ENCODE peak calls at places on chromosomes 12 and 14, in five cellular contexts. R is IMR-90, Y is H9, H is mesenchymal stem cell, J is H1. Z is an unnamed sample.

GRCh38 chr12:70418101-70418500 is 52.0 kb downstream of the KCNMB4 start:
- DNase-seq in R (no peak), H (no peak), J (no peak), Y (no peak), Z (no peak)

GRCh38 chr14:87994974-87995373 is 2.0 kb upstream of the GALC start:
- DNase-seq in R (no peak), H (peak; percentile 82), Y (no peak), J (no peak), Z (no peak)

GRCh38 chr14:102362084-102362483 is 606 bp downstream of the CINP start:
- DNase-seq in Y (no peak), R (peak; percentile 57), H (peak; percentile 58), J (no peak), Z (no peak)

GRCh38 chr14:104592292-104592672 is 12.3 kb downstream of the TMEM179 start:
- DNase-seq in H (no peak), R (no peak), J (no peak), Y (no peak), Z (no peak)

GRCh38 chr12:32874926-32875325 is 21.7 kb downstream of the PKP2 start:
- DNase-seq in R (no peak), J (no peak), H (no peak), Y (no peak), Z (no peak)

GRCh38 chr14:90968025-90968424 is 92.4 kb downstream of the RPS6KA5 start:
- DNase-seq in Y (no peak), J (no peak), R (no peak), H (peak; percentile 9), Z (no peak)

GRCh38 chr12:101322480-101322879 is 42.6 kb downstream of the UTP20 start:
- DNase-seq in H (no peak), R (no peak), Y (no peak), J (no peak), Z (no peak)

GRCh38 chr12:86801439-86801838 is 545.2 kb upstream of the MGAT4C start:
- DNase-seq in H (no peak), Y (no peak), R (no peak), J (no peak), Z (no peak)

GRCh38 chr14:75310295-75311059 is 31.8 kb downstream of the FOS start:
- DNase-seq in H (peak; percentile 96), Y (peak; percentile 94), J (peak; percentile 81), R (peak; percentile 86), Z (peak; percentile 70)

GRCh38 chr12:94284046-94284445 is 135.7 kb downstream of the PLXNC1 start:
- DNase-seq in Y (no peak), H (no peak), R (no peak), J (peak; percentile 8), Z (no peak)

GRCh38 chr12:122096591-122097149 is 18.1 kb downstream of the MLXIP start:
- DNase-seq in H (no peak), R (peak; percentile 70), Y (no peak), J (no peak), Z (no peak)

GRCh38 chr12:51792417-51792816 is 56.1 kb downstream of the FIGNL2 start:
- DNase-seq in Y (no peak), J (no peak), H (no peak), R (no peak), Z (no peak)

GRCh38 chr14:51776102-51776894 is 84.1 kb upstream of the GNG2 start:
- DNase-seq in J (peak; percentile 81), R (peak; percentile 68), H (peak; percentile 69), Y (peak; percentile 89), Z (peak; percentile 51)

GRCh38 chr12:95701275-95701674 is 89.3 kb downstream of the NTN4 start:
- DNase-seq in Y (no peak), H (peak; percentile 6), R (peak; percentile 60), J (no peak), Z (no peak)

GRCh38 chr14:67428501-67429031 is 16.6 kb upstream of the PLEK2 start:
- DNase-seq in H (peak; percentile 57), J (no peak), Y (peak; percentile 50), R (peak; percentile 75), Z (no peak)

GRCh38 chr12:1928439-1929121 is 10.1 kb upstream of the CACNA2D4 start:
- DNase-seq in R (no peak), Y (peak; percentile 27), H (no peak), J (peak; percentile 37), Z (no peak)

GRCh38 chr12:2053675-2054070 is 886 bp downstream of the CACNA1C start:
- DNase-seq in H (peak; percentile 43), R (no peak), Y (no peak), J (no peak), Z (no peak)

GRCh38 chr12:24864796-24865125 is 84.1 kb downstream of the BCAT1 start:
- DNase-seq in R (peak; percentile 60), Y (no peak), H (peak; percentile 49), J (no peak), Z (no peak)

GRCh38 chr12:53994268-53994690 is 5.7 kb upstream of the HOXC9 start:
- DNase-seq in H (no peak), R (no peak), Y (no peak), J (no peak), Z (no peak)

DNA sequence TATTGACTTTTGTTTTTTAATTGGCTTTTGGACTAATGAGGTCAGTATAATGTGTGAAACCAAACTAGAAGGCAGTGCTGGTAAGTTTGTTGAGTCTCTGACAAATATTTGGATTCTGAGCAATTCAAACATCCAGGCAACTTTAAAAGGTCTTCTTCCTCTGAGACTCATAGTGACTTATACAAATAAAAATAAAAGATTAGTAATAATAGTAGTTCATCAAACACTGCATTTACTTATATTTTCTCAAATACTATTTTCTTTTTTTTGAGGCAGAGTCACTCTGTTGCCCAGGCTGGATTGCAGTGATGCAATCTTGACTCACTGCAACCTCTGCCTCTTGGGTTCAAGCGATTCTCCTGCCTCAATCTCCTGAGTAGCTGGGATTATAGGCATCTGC is 337.9 kb downstream of the DAD1 start:
- DNase-seq in Y (no peak), J (no peak), R (peak; percentile 45), H (no peak), Z (no peak)
- H3K27ac ChIP-seq in Y (no peak overlapping the region), J (no peak overlapping the region), R (no peak overlapping the region), H (no peak overlapping the region), Z (no peak overlapping the region)

GRCh38 chr12:65561798-65562382 is 262.4 kb upstream of the HMGA2 start:
- DNase-seq in H (no peak), Y (no peak), R (peak; percentile 93), J (no peak), Z (no peak)

GRCh38 chr12:65557425-65558167 is 266.7 kb upstream of the HMGA2 start:
- DNase-seq in J (no peak), R (no peak), H (no peak), Y (no peak), Z (no peak)

DNA sequence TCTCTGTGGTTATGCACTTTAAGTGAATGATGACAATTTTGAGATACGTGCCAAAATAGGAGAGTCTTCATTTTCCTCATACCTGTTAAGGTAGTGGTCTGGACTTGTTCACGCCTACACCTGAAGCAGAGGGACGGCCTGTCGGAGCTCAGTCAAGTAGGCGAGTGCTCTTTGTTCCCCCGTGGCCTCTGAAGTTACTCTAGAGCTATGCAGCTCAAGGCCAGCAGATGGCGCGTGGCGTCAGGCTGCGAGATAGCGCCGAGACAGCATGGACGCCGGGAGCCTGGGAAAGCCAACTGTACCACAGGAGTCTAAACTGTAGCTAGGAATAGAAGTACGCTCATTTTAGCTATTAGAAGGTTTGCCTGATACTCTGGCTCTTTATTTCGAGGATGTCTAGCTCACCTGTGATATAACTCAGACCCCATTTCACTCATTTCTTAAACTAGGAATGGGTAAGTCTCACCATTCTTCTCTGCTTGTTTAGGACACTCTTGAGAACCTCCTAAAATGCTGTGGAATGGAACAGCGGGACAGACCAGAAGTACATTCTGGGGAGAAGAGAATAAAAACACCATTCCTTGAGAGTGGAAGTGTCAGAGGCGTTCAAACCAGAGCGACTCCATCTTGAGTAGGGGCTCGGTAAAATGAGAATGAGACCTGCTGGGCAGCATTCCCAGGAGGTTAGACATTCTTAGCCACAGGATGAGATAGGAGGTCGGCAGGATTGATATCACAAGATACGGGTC is 267.4 kb upstream of the HMGA2 start:
- DNase-seq in J (peak; percentile 90), H (peak; percentile 77), R (peak; percentile 85), Y (peak; percentile 92), Z (peak; percentile 62)
- H2AK5ac ChIP-seq in J (no peak overlapping the region), H (peak overlapping the region; percentile 4), R (peak overlapping the region; percentile 93), Y (no peak overlapping the region), Z (no peak overlapping the region)

GRCh38 chr14:79011091-79011919 is 841.1 kb downstream of the NRXN3 start:
- DNase-seq in R (peak; percentile 84), J (no peak), Y (peak; percentile 28), H (peak; percentile 50), Z (peak; percentile 57)
- H3K14ac ChIP-seq in R (no peak overlapping the region), J (no peak overlapping the region), Y (no peak overlapping the region), H (no peak overlapping the region), Z (no peak overlapping the region)

DNA sequence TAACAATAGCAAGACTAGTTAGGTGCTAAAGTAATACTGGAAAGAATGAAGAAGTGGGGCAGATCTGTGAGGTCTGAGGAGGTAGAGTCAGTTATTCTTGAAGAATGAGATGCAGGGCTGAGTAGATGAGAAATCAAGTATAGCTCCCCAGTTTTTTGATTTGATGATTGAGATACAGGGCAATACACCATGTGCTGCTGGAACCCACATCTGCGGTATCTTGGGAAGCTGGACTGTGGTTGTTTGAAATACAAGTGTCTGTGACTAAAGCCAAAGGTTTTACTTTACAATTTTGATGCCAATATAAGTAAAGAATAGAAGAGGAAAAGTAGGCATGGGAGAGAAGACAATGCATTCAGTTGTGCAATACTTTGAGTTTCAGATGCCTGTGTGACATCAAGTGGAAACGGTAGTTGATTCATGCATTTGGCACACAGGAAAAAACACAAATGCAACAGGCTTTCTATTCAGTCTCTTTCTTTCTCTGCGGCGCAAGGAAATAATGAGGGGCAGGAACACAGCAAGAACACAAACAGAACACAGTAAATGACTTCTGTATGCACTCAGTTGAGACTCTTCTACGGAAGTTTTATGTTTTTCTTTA is 190.2 kb upstream of the SLC38A2 start:
- DNase-seq in J (no peak), R (peak; percentile 76), H (peak; percentile 81), Y (no peak), Z (no peak)
- H3K27ac ChIP-seq in J (no peak overlapping the region), R (peak overlapping the region; percentile 56), H (peak overlapping the region; percentile 91), Y (no peak overlapping the region), Z (no peak overlapping the region)

GRCh38 chr14:68626386-68626785 is 166.5 kb downstream of the ZFP36L1 start:
- DNase-seq in J (peak; percentile 23), H (no peak), R (no peak), Y (no peak), Z (no peak)
- H2AK5ac ChIP-seq in J (peak overlapping the region; percentile 31), H (no peak overlapping the region), R (no peak overlapping the region), Y (no peak overlapping the region), Z (peak overlapping the region; percentile 7)

GRCh38 chr12:108852674-108853073 is 4.7 kb downstream of the SSH1 start:
- DNase-seq in R (peak; percentile 51), Y (no peak), J (no peak), H (peak; percentile 79), Z (no peak)
- H3K14ac ChIP-seq in R (peak overlapping the region; percentile 87), Y (no peak overlapping the region), J (no peak overlapping the region), H (no peak overlapping the region), Z (no peak overlapping the region)

GRCh38 chr14:73775339-73776193 is 61.4 kb upstream of the PNMA1 start:
- DNase-seq in H (no peak), J (no peak), R (no peak), Y (no peak), Z (no peak)
- H3K27ac ChIP-seq in H (no peak overlapping the region), J (no peak overlapping the region), R (no peak overlapping the region), Y (no peak overlapping the region), Z (no peak overlapping the region)